ENCODE peak calls at places on chromosomes 12 and 14, in four cellular contexts. One of them, this sample, is unnamed.

GRCh38 chr12:77325505-77325904 is 260.1 kb upstream of the E2F7 start:
- DNase-seq in colonic mucosa: no peak
- DNase-seq in gastrocnemius medialis: no peak
- DNase-seq in RWPE2: no peak
- DNase-seq in this sample: no peak

GRCh38 chr14:92964124-92965109 is 41.5 kb downstream of the CHGA start:
- DNase-seq in colonic mucosa: no peak
- DNase-seq in gastrocnemius medialis: no peak
- DNase-seq in RWPE2: no peak
- DNase-seq in this sample: no peak

GRCh38 chr12:31589896-31590729 is 823 bp downstream of the DENND5B start:
- DNase-seq in colonic mucosa: peak
- DNase-seq in gastrocnemius medialis: peak
- DNase-seq in RWPE2: peak
- DNase-seq in this sample: peak

GRCh38 chr12:91142184-91142583 is 30.9 kb upstream of the LUM start:
- DNase-seq in colonic mucosa: no peak
- DNase-seq in gastrocnemius medialis: no peak
- DNase-seq in RWPE2: no peak
- DNase-seq in this sample: peak

GRCh38 chr14:88452231-88452630 is 66.8 kb downstream of the SPATA7 start:
- DNase-seq in colonic mucosa: no peak
- DNase-seq in gastrocnemius medialis: no peak
- DNase-seq in RWPE2: no peak
- DNase-seq in this sample: no peak

GRCh38 chr14:69906201-69906600 is 27.0 kb downstream of the SMOC1 start:
- DNase-seq in colonic mucosa: no peak
- DNase-seq in gastrocnemius medialis: peak
- DNase-seq in RWPE2: no peak
- DNase-seq in this sample: no peak

GRCh38 chr12:47219243-47219642 is 139.5 kb upstream of the AMIGO2 start:
- DNase-seq in colonic mucosa: no peak
- DNase-seq in gastrocnemius medialis: no peak
- DNase-seq in RWPE2: no peak
- DNase-seq in this sample: peak

GRCh38 chr12:96908170-96908675 is 1.2 kb downstream of the NEDD1 start:
- DNase-seq in colonic mucosa: no peak
- DNase-seq in gastrocnemius medialis: no peak
- DNase-seq in RWPE2: no peak
- DNase-seq in this sample: no peak

GRCh38 chr12:46678441-46678840 is 147.4 kb downstream of the SLC38A4 start:
- DNase-seq in colonic mucosa: no peak
- DNase-seq in gastrocnemius medialis: no peak
- DNase-seq in RWPE2: no peak
- DNase-seq in this sample: no peak

GRCh38 chr14:37641117-37641516 is 45.7 kb downstream of the TTC6 start:
- DNase-seq in colonic mucosa: no peak
- DNase-seq in gastrocnemius medialis: no peak
- DNase-seq in RWPE2: no peak
- DNase-seq in this sample: no peak

GRCh38 chr14:73237219-73237785 is at the start of gene PAPLN:
- DNase-seq in colonic mucosa: peak
- DNase-seq in gastrocnemius medialis: no peak
- DNase-seq in RWPE2: peak
- DNase-seq in this sample: no peak

GRCh38 chr14:82180057-82180620 is 646.5 kb upstream of the SEL1L start:
- DNase-seq in colonic mucosa: no peak
- DNase-seq in gastrocnemius medialis: no peak
- DNase-seq in RWPE2: no peak
- DNase-seq in this sample: no peak

GRCh38 chr12:29486972-29487371 is 10.5 kb downstream of the OVCH1 start:
- DNase-seq in colonic mucosa: no peak
- DNase-seq in gastrocnemius medialis: no peak
- DNase-seq in RWPE2: no peak
- DNase-seq in this sample: no peak

DNA sequence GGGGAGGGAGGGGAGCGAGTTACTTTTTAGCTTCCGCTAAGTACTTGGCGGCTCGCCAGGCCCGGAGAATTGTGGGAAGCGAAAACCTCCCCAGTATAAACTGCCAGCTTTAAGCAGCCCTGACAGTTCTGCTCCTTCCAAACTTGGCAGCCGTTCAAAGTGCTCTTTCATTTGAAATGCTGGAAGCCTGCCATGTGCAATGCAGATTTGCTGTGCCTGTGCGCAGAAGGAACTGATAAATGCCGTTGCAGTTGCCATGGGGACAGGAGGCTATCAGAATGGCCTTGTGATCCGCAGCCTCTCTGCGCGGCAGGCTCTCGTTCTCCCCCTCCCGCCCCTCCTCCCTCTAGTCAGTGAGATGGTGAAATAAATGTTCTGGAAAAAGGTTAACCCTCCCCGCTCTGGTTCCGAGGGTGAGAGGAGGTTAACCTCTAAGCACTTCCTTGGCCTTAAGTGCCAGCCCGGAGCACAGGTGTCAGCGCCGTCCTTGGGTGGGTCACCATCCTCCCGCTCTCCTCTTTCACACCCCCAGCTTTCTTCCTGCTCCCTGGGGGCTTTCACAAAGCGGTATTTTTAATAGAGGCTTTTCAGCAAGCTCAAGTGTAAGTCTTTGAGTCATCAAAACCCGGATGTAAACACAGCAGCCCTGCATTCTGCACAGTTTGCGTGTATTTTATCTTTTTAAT is 11.9 kb upstream of the IRF2BPL start:
- DNase-seq in colonic mucosa: peak
- DNase-seq in gastrocnemius medialis: peak
- DNase-seq in RWPE2: peak
- DNase-seq in this sample: peak
- H3K4me3 ChIP-seq in colonic mucosa: peak
- H3K4me3 ChIP-seq in gastrocnemius medialis: peak
- H3K4me3 ChIP-seq in RWPE2: no peak
- H3K4me3 ChIP-seq in this sample: peak

GRCh38 chr12:105363890-105364289 is 33.4 kb downstream of the C12orf75 start:
- DNase-seq in colonic mucosa: no peak
- DNase-seq in gastrocnemius medialis: no peak
- DNase-seq in RWPE2: no peak
- DNase-seq in this sample: no peak

GRCh38 chr12:105365231-105365630 is 34.7 kb downstream of the C12orf75 start:
- DNase-seq in colonic mucosa: no peak
- DNase-seq in gastrocnemius medialis: no peak
- DNase-seq in RWPE2: no peak
- DNase-seq in this sample: no peak

GRCh38 chr12:105369014-105369413 is 38.5 kb downstream of the C12orf75 start:
- DNase-seq in colonic mucosa: no peak
- DNase-seq in gastrocnemius medialis: no peak
- DNase-seq in RWPE2: no peak
- DNase-seq in this sample: peak

GRCh38 chr12:105368047-105368646 is 37.7 kb downstream of the C12orf75 start:
- DNase-seq in colonic mucosa: no peak
- DNase-seq in gastrocnemius medialis: no peak
- DNase-seq in RWPE2: no peak
- DNase-seq in this sample: no peak
- H3K27ac ChIP-seq in colonic mucosa: no peak
- H3K27ac ChIP-seq in gastrocnemius medialis: no peak
- H3K27ac ChIP-seq in RWPE2: no peak
- H3K27ac ChIP-seq in this sample: no peak

DNA sequence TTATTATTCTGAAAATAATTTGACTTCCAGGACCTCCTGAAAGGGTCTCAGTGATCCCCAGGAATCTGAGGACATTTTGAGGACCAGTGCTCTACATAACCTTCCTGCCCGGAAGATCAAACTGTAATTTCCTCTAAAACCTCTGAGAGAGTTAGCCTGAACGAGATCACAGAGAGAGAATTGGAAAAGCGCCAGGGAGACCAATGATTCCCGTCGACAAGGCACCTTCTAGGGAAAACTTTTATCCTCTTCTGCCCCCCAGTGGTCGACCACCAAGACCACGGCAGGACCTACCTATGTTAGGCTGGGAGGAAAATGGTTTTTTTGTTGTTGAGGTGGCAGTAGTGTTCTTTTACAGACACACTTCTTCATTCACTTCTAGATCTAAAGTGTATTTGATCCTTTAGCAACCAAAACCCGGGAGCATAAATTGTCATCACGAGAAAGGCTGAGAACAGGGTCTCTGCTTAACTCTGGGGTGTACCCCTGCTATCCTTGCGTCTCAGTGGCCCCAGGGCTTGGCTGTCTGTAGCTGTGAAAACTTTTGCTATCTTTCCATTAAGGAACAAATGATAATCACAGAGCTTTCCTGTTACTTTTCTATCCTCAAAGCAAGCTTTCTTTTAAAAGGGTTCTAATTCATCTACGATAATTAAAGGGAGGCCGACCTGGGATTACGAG is 62.9 kb upstream of the NID2 start:
- DNase-seq in colonic mucosa: peak
- DNase-seq in gastrocnemius medialis: peak
- DNase-seq in RWPE2: no peak
- DNase-seq in this sample: peak
- TF ChIP-seq CTCF in colonic mucosa: peak
- TF ChIP-seq CTCF in gastrocnemius medialis: peak
- TF ChIP-seq CTCF in RWPE2: peak
- TF ChIP-seq CTCF in this sample: peak

GRCh38 chr14:53954551-53955233 is 1.9 kb downstream of the BMP4 start:
- DNase-seq in colonic mucosa: peak
- DNase-seq in gastrocnemius medialis: no peak
- DNase-seq in RWPE2: no peak
- DNase-seq in this sample: peak

GRCh38 chr14:53953828-53954550 is 2.6 kb downstream of the BMP4 start:
- DNase-seq in colonic mucosa: peak
- DNase-seq in gastrocnemius medialis: peak
- DNase-seq in RWPE2: peak
- DNase-seq in this sample: peak

GRCh38 chr14:53951661-53952265 is 4.9 kb downstream of the BMP4 start:
- DNase-seq in colonic mucosa: no peak
- DNase-seq in gastrocnemius medialis: no peak
- DNase-seq in RWPE2: no peak
- DNase-seq in this sample: no peak

GRCh38 chr14:53952533-53952932 is 4.1 kb downstream of the BMP4 start:
- DNase-seq in colonic mucosa: peak
- DNase-seq in gastrocnemius medialis: no peak
- DNase-seq in RWPE2: no peak
- DNase-seq in this sample: no peak

GRCh38 chr14:53953002-53953827 is 3.4 kb downstream of the BMP4 start:
- DNase-seq in colonic mucosa: peak
- DNase-seq in gastrocnemius medialis: peak
- DNase-seq in RWPE2: peak
- DNase-seq in this sample: peak
- H3K4me3 ChIP-seq in colonic mucosa: peak
- H3K4me3 ChIP-seq in gastrocnemius medialis: peak
- H3K4me3 ChIP-seq in RWPE2: peak
- H3K4me3 ChIP-seq in this sample: peak

This sample was measured in brain microvascular endothelial cell.